ENCODE peak calls at places on chromosomes 16 and 17, in four cellular contexts. U, X, M and B are unnamed samples.
A peak's percentile ranks its signal among the peaks of the same experiment; 100 is the strongest.

GRCh38 chr17:38428643-38429371 is 543 bp downstream of the ARHGAP23 start:
- DNase-seq in M (no peak), U (no peak), X (peak; percentile 58), B (no peak)

GRCh38 chr16:69717066-69717465 is 9.3 kb downstream of the NQO1 start:
- DNase-seq in U (no peak), M (no peak), X (no peak), B (no peak)

GRCh38 chr17:49777577-49777976 is 10.9 kb upstream of the KAT7 start:
- DNase-seq in U (no peak), X (no peak), M (no peak), B (no peak)

GRCh38 chr16:89827383-89828198 is 684 bp upstream of the SPIRE2 start:
- DNase-seq in M (peak; percentile 57), U (no peak), X (no peak), B (no peak)

GRCh38 chr16:66988197-66988788 is at the start of gene CES4A:
- DNase-seq in X (peak; percentile 81), U (peak; percentile 41), M (no peak), B (no peak)

GRCh38 chr16:35182943-35183550 is 1723.6 kb downstream of the TP53TG3F start:
- DNase-seq in U (no peak), M (no peak), X (no peak), B (no peak)

GRCh38 chr17:38879878-38880727 is 10.2 kb downstream of the LASP1 start:
- DNase-seq in X (no peak), M (peak; percentile 50), U (peak; percentile 51), B (no peak)

GRCh38 chr17:61002316-61002736 is 324.7 kb downstream of the BCAS3 start:
- DNase-seq in X (no peak), U (no peak), M (no peak), B (no peak)

GRCh38 chr16:576823-577201 is 7.0 kb downstream of the PIGQ start:
- DNase-seq in X (no peak), M (no peak), U (no peak), B (no peak)

GRCh38 chr17:67558740-67559380 is 158.9 kb upstream of the NOL11 start:
- DNase-seq in U (no peak), M (no peak), X (peak; percentile 25), B (no peak)

GRCh38 chr17:31915456-31916100 is 14.1 kb upstream of the UTP6 start:
- DNase-seq in U (no peak), X (no peak), M (no peak), B (no peak)

GRCh38 chr16:57694556-57695377 is at the start of gene DRC7:
- DNase-seq in M (peak; percentile 69), U (no peak), X (no peak), B (no peak)

GRCh38 chr17:49452173-49452572 is 37.5 kb upstream of the PHB1 start:
- DNase-seq in X (no peak), M (no peak), U (no peak), B (no peak)

GRCh38 chr17:19717411-19717908 is 1.1 kb upstream of the SLC47A2 start:
- DNase-seq in U (no peak), M (no peak), X (no peak), B (no peak)

GRCh38 chr17:48892940-48893645 is 506 bp downstream of the ATP5MC1 start:
- DNase-seq in M (no peak), X (no peak), U (no peak), B (no peak)

GRCh38 chr17:39668141-39668924 is at the start of gene PNMT:
- DNase-seq in U (peak; percentile 63), X (peak; percentile 75), M (peak; percentile 82), B (no peak)

GRCh38 chr16:52837251-52837650 is 215.4 kb downstream of the CHD9NB start:
- DNase-seq in U (no peak), M (no peak), X (no peak), B (no peak)

GRCh38 chr17:77959216-77959925 is 868 bp downstream of the TNRC6C start:
- DNase-seq in X (no peak), U (peak; percentile 11), M (peak; percentile 19), B (no peak)

GRCh38 chr17:17666111-17666714 is 15.0 kb upstream of the RAI1 start:
- DNase-seq in M (no peak), U (no peak), X (no peak), B (no peak)

GRCh38 chr16:49061315-49061714 is 220.3 kb downstream of the CBLN1 start:
- DNase-seq in U (no peak), X (peak; percentile 36), M (no peak), B (no peak)

GRCh38 chr17:9766970-9767369 is 24.4 kb downstream of the DHRS7C start:
- DNase-seq in U (no peak), X (no peak), M (no peak), B (no peak)

GRCh38 chr16:74448990-74449389 is 27.7 kb upstream of the CLEC18B start:
- DNase-seq in U (peak; percentile 78), M (peak; percentile 75), X (peak; percentile 63), B (no peak)

GRCh38 chr16:89111263-89111662 is 17.6 kb downstream of the ACSF3 start:
- DNase-seq in U (no peak), X (no peak), M (no peak), B (no peak)

GRCh38 chr17:59810894-59811153 is 81.9 kb downstream of the TUBD1 start:
- DNase-seq in M (no peak), U (no peak), X (no peak), B (no peak)

GRCh38 chr17:57552114-57552601 is 192.9 kb downstream of the CCDC182 start:
- DNase-seq in M (peak; percentile 57), U (no peak), X (peak; percentile 47), B (no peak)

GRCh38 chr17:65455972-65456343 is 105.5 kb downstream of the AXIN2 start:
- DNase-seq in X (peak; percentile 84), M (no peak), U (no peak), B (no peak)

GRCh38 chr17:73840829-73841228 is 196.6 kb upstream of the SDK2 start:
- DNase-seq in U (no peak), M (no peak), X (no peak), B (no peak)

GRCh38 chr16:57468346-57468745 is 5.9 kb downstream of the POLR2C start:
- DNase-seq in X (no peak), U (no peak), M (no peak), B (no peak)

GRCh38 chr17:50863931-50864330 is 2.2 kb downstream of the TOB1 start:
- DNase-seq in M (no peak), X (no peak), U (no peak), B (no peak)

GRCh38 chr17:50866261-50866949 is at the start of gene TOB1:
- DNase-seq in U (peak; percentile 90), X (peak; percentile 99), M (peak; percentile 95), B (peak; percentile 78)

GRCh38 chr17:50865868-50866260 is 290 bp downstream of the TOB1 start:
- DNase-seq in M (no peak), U (no peak), X (no peak), B (no peak)

GRCh38 chr17:50864747-50865059 is 1.5 kb downstream of the TOB1 start:
- DNase-seq in U (no peak), X (no peak), M (no peak), B (no peak)

GRCh38 chr17:50865060-50865867 is 890 bp downstream of the TOB1 start:
- DNase-seq in X (peak; percentile 83), U (peak; percentile 36), M (peak; percentile 56), B (no peak)
- TF ChIP-seq POLR2A in X (peak; percentile 84), U (peak; percentile 39), M (no peak), B (peak; percentile 17)

DNA sequence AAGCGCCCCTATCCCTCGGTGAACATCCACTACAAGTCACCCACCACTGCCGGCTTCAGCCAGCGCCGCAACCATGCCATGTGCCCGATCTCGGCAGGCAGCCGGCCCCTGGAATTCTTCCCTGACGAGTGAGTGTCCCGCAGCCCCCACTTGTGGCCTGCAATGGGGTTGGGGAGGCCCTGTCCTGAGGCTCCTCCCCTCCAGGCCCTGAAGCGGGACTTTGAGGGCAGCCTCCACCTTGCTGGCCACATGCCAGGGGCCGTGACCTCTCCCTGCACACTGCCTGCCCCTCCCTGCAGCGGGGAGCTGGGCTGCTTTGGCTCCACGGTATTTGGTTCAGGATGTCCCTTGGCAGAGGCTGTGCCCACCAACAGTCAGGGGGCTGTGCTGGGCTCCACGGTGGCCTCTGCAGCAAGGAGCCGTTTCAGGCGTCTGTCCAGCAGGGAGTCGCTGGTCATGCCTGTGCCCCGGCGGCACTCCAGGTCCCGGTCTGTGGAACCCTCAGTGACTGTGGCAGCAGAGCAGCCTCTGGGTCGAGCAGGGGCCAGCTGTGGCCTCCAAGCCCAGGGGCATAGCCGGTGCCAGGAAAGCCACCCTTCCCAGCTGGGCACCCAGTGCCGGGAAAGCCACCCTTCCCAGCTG is 8.3 kb downstream of the NME3 start:
- DNase-seq in X (no peak), M (no peak), U (no peak), B (no peak)
- TF ChIP-seq POLR2A in X (no peak), M (no peak), U (no peak), B (no peak)

GRCh38 chr17:15909481-15909991 is 35.4 kb upstream of the ADORA2B start:
- DNase-seq in M (peak; percentile 45), X (no peak), U (no peak), B (no peak)
- TF ChIP-seq POLR2A in M (no peak), X (no peak), U (no peak), B (no peak)

DNA sequence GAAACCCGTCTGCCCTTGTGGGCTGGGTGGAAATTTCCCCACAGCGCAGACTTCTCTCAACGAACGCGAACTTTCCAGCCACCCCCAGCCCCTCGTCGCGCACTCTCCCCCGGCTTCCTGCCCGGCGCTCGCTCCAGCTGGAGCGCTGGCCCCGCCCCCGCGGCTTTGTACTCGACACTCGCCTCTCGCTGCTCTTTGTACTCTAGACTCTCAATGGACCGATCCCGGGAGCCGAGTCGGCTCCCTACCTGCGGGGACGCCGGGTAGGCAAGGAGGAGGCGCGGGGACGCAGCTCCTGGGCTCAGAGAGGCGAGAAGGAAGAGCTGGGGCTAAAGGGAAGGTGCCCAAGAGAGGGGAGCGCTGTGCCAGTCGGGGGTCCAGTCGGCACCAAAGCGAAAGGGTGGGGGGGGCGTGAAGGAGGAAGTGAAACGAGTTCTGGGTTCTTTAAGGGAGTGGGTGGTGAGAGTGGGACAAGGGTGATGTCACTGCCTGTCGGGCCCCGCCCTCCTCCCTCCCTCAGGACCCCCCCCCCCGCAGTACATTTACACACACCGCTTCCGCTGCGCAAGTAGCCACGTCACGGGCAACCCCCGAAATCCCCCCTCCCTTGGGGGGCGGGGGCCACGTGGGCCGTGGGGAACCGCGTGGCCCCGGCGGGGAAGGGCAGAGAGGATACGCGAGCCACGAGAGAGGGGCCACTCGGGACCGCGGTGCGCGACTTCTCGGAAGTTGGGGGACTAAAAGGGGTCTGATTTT is 9.7 kb downstream of the KDM6B start:
- DNase-seq in M (peak; percentile 87), U (peak; percentile 72), X (peak; percentile 76), B (peak; percentile 68)
- TF ChIP-seq POLR2A in M (no peak), U (peak; percentile 43), X (peak; percentile 54), B (peak; percentile 55)

GRCh38 chr16:31875112-31875803 is 1.7 kb downstream of the ZNF267 start:
- DNase-seq in M (no peak), U (no peak), X (no peak), B (no peak)

GRCh38 chr16:31871510-31871909 is 2.1 kb upstream of the ZNF267 start:
- DNase-seq in M (no peak), U (no peak), X (no peak), B (no peak)

GRCh38 chr16:31872201-31872600 is 1.4 kb upstream of the ZNF267 start:
- DNase-seq in X (no peak), U (no peak), M (no peak), B (no peak)

GRCh38 chr16:31874354-31875111 is 926 bp downstream of the ZNF267 start:
- DNase-seq in M (no peak), X (no peak), U (no peak), B (no peak)

GRCh38 chr16:31873556-31874353 is at the start of gene ZNF267:
- DNase-seq in X (peak; percentile 94), M (peak; percentile 98), U (peak; percentile 99), B (peak; percentile 73)
- TF ChIP-seq POLR2A in X (peak; percentile 76), M (peak; percentile 61), U (peak; percentile 81), B (no peak)